ENCODE peak calls at places on chromosomes 6 and 20, in eight cellular contexts. L is astrocyte of the cerebellum, H is glutamatergic neuron, K is BE2C, N is COR-L47, O is nephron progenitor cell, J is renal cortical epithelial cell, F is upper lobe of left lung. V is an unnamed sample.

GRCh38 chr6:102631921-102632320 is 1238.4 kb downstream of the GRIK2 start:
- DNase-seq in L (no peak), H (no peak), K (no peak), N (no peak), O (no peak), J (no peak), F (no peak), V (no peak)

GRCh38 chr6:156427345-156427744 is 349.8 kb upstream of the ARID1B start:
- DNase-seq in L (peak), H (no peak), K (peak), N (no peak), O (no peak), J (peak), F (peak), V (peak)

GRCh38 chr6:37077459-37078296 is 72.2 kb downstream of the FGD2 start:
- DNase-seq in L (peak), H (no peak), K (peak), N (no peak), O (peak), J (no peak), F (peak), V (no peak)

GRCh38 chr6:75041381-75041780 is 164.5 kb downstream of the COL12A1 start:
- DNase-seq in L (peak), H (no peak), K (no peak), N (no peak), O (no peak), J (no peak), F (no peak), V (no peak)

GRCh38 chr20:2421247-2421646 is 40.5 kb downstream of the TGM6 start:
- DNase-seq in L (no peak), H (no peak), K (no peak), N (no peak), O (no peak), J (peak), F (no peak), V (peak)

GRCh38 chr6:4804095-4804494 is 27.9 kb downstream of the CDYL start:
- DNase-seq in L (peak), H (no peak), K (no peak), N (no peak), O (no peak), J (peak), F (peak), V (no peak)

GRCh38 chr6:157669747-157670216 is 153.3 kb upstream of the SNX9 start:
- DNase-seq in L (peak), H (peak), K (peak), N (no peak), O (peak), J (peak), F (peak), V (peak)

GRCh38 chr20:35006531-35006971 is 50.9 kb downstream of the MYH7B start:
- DNase-seq in L (no peak), H (no peak), K (peak), N (no peak), O (no peak), J (no peak), F (no peak), V (no peak)

GRCh38 chr6:144835322-144835721 is 550.2 kb downstream of the UTRN start:
- DNase-seq in L (no peak), H (no peak), K (no peak), N (no peak), O (no peak), J (no peak), F (no peak), V (no peak)

GRCh38 chr6:4078830-4079471 is at the start of gene FAM217A:
- DNase-seq in L (no peak), H (no peak), K (no peak), N (no peak), O (no peak), J (no peak), F (no peak), V (no peak)

GRCh38 chr20:63173552-63174191 is 42.3 kb downstream of the YTHDF1 start:
- DNase-seq in L (no peak), H (no peak), K (no peak), N (no peak), O (peak), J (no peak), F (no peak), V (no peak)

GRCh38 chr6:7488494-7488893 is 53.0 kb upstream of the DSP start:
- DNase-seq in L (no peak), H (no peak), K (no peak), N (no peak), O (no peak), J (no peak), F (no peak), V (no peak)

GRCh38 chr20:19903168-19903676 is 113.9 kb upstream of the NAA20 start:
- DNase-seq in L (no peak), H (no peak), K (peak), N (peak), O (no peak), J (no peak), F (peak), V (peak)

GRCh38 chr6:5937516-5937915 is 69.2 kb downstream of the NRN1 start:
- DNase-seq in L (no peak), H (no peak), K (peak), N (no peak), O (no peak), J (no peak), F (no peak), V (no peak)

GRCh38 chr20:41475507-41475906 is 108.9 kb upstream of the EMILIN3 start:
- DNase-seq in L (no peak), H (no peak), K (no peak), N (no peak), O (no peak), J (peak), F (no peak), V (peak)

GRCh38 chr20:6886065-6886729 is 118.7 kb downstream of the BMP2 start:
- DNase-seq in L (peak), H (no peak), K (no peak), N (peak), O (peak), J (peak), F (no peak), V (no peak)

GRCh38 chr6:109340811-109341210 is 41.5 kb downstream of the CD164 start:
- DNase-seq in L (no peak), H (no peak), K (no peak), N (no peak), O (no peak), J (no peak), F (no peak), V (no peak)

GRCh38 chr20:21514553-21515251 is 838 bp upstream of the NKX2-2 start:
- DNase-seq in L (no peak), H (peak), K (no peak), N (no peak), O (no peak), J (no peak), F (no peak), V (no peak)

GRCh38 chr20:18443841-18444240 is 23.0 kb downstream of the DZANK1 start:
- DNase-seq in L (no peak), H (no peak), K (peak), N (no peak), O (no peak), J (no peak), F (no peak), V (peak)

GRCh38 chr20:50517817-50518154 is 7.6 kb downstream of the PTPN1 start:
- DNase-seq in L (no peak), H (no peak), K (no peak), N (no peak), O (no peak), J (no peak), F (no peak), V (no peak)

GRCh38 chr6:112717856-112718255 is 370.7 kb downstream of the RFPL4B start:
- DNase-seq in L (no peak), H (no peak), K (no peak), N (no peak), O (no peak), J (no peak), F (no peak), V (no peak)

GRCh38 chr20:3842332-3842930 is 4.2 kb upstream of the MAVS start:
- DNase-seq in L (no peak), H (no peak), K (no peak), N (no peak), O (no peak), J (no peak), F (no peak), V (no peak)